ENCODE peak calls at places on chromosomes 5 and 9, in ten cellular contexts. M is stimulated activated effector memory CD8-positive, alpha-beta T cell treated with anti-CD3 and anti-CD28 coated beads, Interleukin-12 subunit alpha, Interleukin-12 subunit beta, amount 100 ng/mL, for 72 hours; N is stimulated activated CD4-positive, alpha-beta T cell treated with anti-CD3 and anti-CD28 coated beads, TNF-alpha, amount 100 ng/mL, for 4 hours; D is activated naive CD8-positive, alpha-beta T cell treated with anti-CD3 and anti-CD28 coated beads, Interleukin-2, amount 10 ng/mL, durations not matched to agents 7 days and 5 days; C is AG09309; H is fibroblast of pulmonary artery; O is NCI-H774; L is lower leg skin; T is tibial artery; V is astrocyte. J is an unnamed sample.

GRCh38 chr9:74499111-74499601 is 2.0 kb downstream of the RORB start:
- DNase-seq in N (no peak), D (peak), M (no peak), T (no peak), L (no peak), O (no peak), C (no peak), H (no peak), V (peak), J (no peak)

GRCh38 chr9:17776735-17777134 is 197.9 kb downstream of the SH3GL2 start:
- DNase-seq in M (no peak), C (no peak), L (no peak), V (no peak), T (no peak), N (no peak), H (no peak), O (no peak), D (no peak), J (no peak)

GRCh38 chr9:86668488-86668887 is 278.8 kb downstream of the GAS1 start:
- DNase-seq in N (no peak), O (no peak), L (no peak), V (no peak), C (no peak), H (no peak), D (no peak), M (no peak), T (no peak), J (no peak)

GRCh38 chr5:144209421-144209820 is 38.7 kb downstream of the KCTD16 start:
- DNase-seq in M (no peak), V (no peak), T (no peak), D (no peak), H (no peak), L (no peak), C (no peak), O (no peak), N (no peak), J (no peak)

GRCh38 chr9:124206391-124206790 is 51.4 kb upstream of the NEK6 start:
- DNase-seq in M (no peak), D (no peak), N (no peak), C (no peak), T (no peak), O (peak), L (no peak), V (no peak), H (no peak), J (no peak)

GRCh38 chr5:97150401-97150800 is 8.0 kb upstream of the LIX1 start:
- DNase-seq in V (no peak), D (no peak), H (no peak), O (no peak), T (no peak), M (no peak), L (no peak), N (no peak), C (no peak), J (no peak)

GRCh38 chr5:78660401-78660800 is 11.8 kb upstream of the LHFPL2 start:
- DNase-seq in N (no peak), H (no peak), T (no peak), L (no peak), C (no peak), M (no peak), D (no peak), V (no peak), O (no peak), J (no peak)

GRCh38 chr9:129333961-129334743 is 156.1 kb upstream of the IER5L start:
- DNase-seq in M (no peak), L (peak), N (no peak), O (peak), V (peak), H (peak), C (peak), D (peak), T (peak), J (peak)

GRCh38 chr9:129007766-129008468 is 20.2 kb downstream of the SH3GLB2 start:
- DNase-seq in O (no peak), M (no peak), V (no peak), D (no peak), N (no peak), C (no peak), H (no peak), T (no peak), L (no peak), J (no peak)

GRCh38 chr5:101424530-101425175 is 521.6 kb upstream of the ST8SIA4 start:
- DNase-seq in L (no peak), M (no peak), V (peak), O (peak), N (no peak), C (peak), H (peak), D (no peak), T (no peak), J (peak)